ENCODE peak calls at places on chromosomes 12 and 14, in eight cellular contexts. S is HCT116; L is pancreas; T is heart right ventricle; U is left lung; D is upper lobe of right lung; G is thoracic aorta; J is CD8-positive, alpha-beta T cell. B is an unnamed sample.

GRCh38 chr12:45981075-45981837 is 9.1 kb downstream of the SCAF11 start:
- ATAC-seq in S (no peak), L (peak; percentile 69), T (no peak), U (no peak), D (no peak), G (no peak), J (no peak), B (no peak)

GRCh38 chr12:34297790-34298164 is 275.5 kb downstream of the ALG10 start:
- ATAC-seq in S (no peak), L (no peak), T (no peak), U (no peak), D (no peak), G (no peak), J (no peak), B (no peak)

GRCh38 chr12:46459111-46459510 is 86.5 kb upstream of the SLC38A2 start:
- ATAC-seq in S (no peak), L (no peak), T (no peak), U (no peak), D (no peak), G (peak; percentile 57), J (peak; percentile 56), B (no peak)

GRCh38 chr14:68623828-68624227 is 169.0 kb downstream of the ZFP36L1 start:
- ATAC-seq in S (no peak), L (no peak), T (no peak), U (no peak), D (no peak), G (no peak), J (no peak), B (no peak)

GRCh38 chr12:113932411-113933196 is 33.5 kb downstream of the RBM19 start:
- ATAC-seq in S (no peak), L (peak; percentile 17), T (no peak), U (peak; percentile 22), D (no peak), G (no peak), J (no peak), B (peak; percentile 44)

GRCh38 chr12:117472983-117473382 is 111.6 kb upstream of the NOS1 start:
- ATAC-seq in S (peak; percentile 96), L (peak; percentile 59), T (no peak), U (no peak), D (no peak), G (no peak), J (no peak), B (no peak)

GRCh38 chr12:7948585-7949264 is 12.7 kb upstream of the SLC2A3 start:
- ATAC-seq in S (no peak), L (no peak), T (no peak), U (peak; percentile 49), D (peak; percentile 70), G (no peak), J (no peak), B (no peak)

GRCh38 chr14:56532546-56532945 is 47.1 kb upstream of the TMEM260 start:
- ATAC-seq in S (no peak), L (no peak), T (no peak), U (no peak), D (no peak), G (no peak), J (no peak), B (no peak)

GRCh38 chr14:68167019-68167716 is 347.6 kb downstream of the RAD51B start:
- ATAC-seq in S (no peak), L (no peak), T (no peak), U (no peak), D (no peak), G (no peak), J (no peak), B (no peak)

GRCh38 chr14:102859911-102860310 is 62.6 kb upstream of the AMN start:
- ATAC-seq in S (no peak), L (no peak), T (no peak), U (no peak), D (no peak), G (no peak), J (no peak), B (no peak)

GRCh38 chr14:68362841-68363240 is 430.0 kb downstream of the ZFP36L1 start:
- ATAC-seq in S (no peak), L (no peak), T (no peak), U (no peak), D (no peak), G (no peak), J (no peak), B (no peak)

GRCh38 chr14:106378191-106378590 is 851.8 kb downstream of the TMEM121 start:
- ATAC-seq in S (no peak), L (no peak), T (no peak), U (no peak), D (peak; percentile 56), G (no peak), J (peak; percentile 54), B (no peak)

GRCh38 chr14:93800038-93800937 is 12.0 kb upstream of the PRIMA1 start:
- ATAC-seq in S (no peak), L (no peak), T (no peak), U (no peak), D (no peak), G (peak; percentile 72), J (no peak), B (peak; percentile 71)
- H3K4me1 ChIP-seq in S (no peaks in the 10 kb centered on the region), L (no peaks in the 10 kb centered on the region), T (no peaks in the 10 kb centered on the region), U (no peaks in the 10 kb centered on the region), D (no peaks in the 10 kb centered on the region), G (peaks cover 11% of the 10 kb centered on the region), J (no peaks in the 10 kb centered on the region), B (peaks cover 67% of the 10 kb centered on the region)

GRCh38 chr14:100058777-100059432 is 6.3 kb upstream of the EVL start:
- ATAC-seq in S (no peak), L (no peak), T (no peak), U (no peak), D (no peak), G (no peak), J (peak; percentile 43), B (no peak)

GRCh38 chr14:100054553-100055075 is 10.6 kb upstream of the EVL start:
- ATAC-seq in S (no peak), L (no peak), T (no peak), U (no peak), D (no peak), G (no peak), J (no peak), B (no peak)

GRCh38 chr14:100056431-100056830 is 8.8 kb upstream of the EVL start:
- ATAC-seq in S (no peak), L (no peak), T (no peak), U (no peak), D (no peak), G (no peak), J (no peak), B (no peak)

GRCh38 chr14:100059433-100059781 is 5.8 kb upstream of the EVL start:
- ATAC-seq in S (no peak), L (no peak), T (peak; percentile 24), U (peak; percentile 15), D (peak; percentile 23), G (no peak), J (no peak), B (no peak)

DNA sequence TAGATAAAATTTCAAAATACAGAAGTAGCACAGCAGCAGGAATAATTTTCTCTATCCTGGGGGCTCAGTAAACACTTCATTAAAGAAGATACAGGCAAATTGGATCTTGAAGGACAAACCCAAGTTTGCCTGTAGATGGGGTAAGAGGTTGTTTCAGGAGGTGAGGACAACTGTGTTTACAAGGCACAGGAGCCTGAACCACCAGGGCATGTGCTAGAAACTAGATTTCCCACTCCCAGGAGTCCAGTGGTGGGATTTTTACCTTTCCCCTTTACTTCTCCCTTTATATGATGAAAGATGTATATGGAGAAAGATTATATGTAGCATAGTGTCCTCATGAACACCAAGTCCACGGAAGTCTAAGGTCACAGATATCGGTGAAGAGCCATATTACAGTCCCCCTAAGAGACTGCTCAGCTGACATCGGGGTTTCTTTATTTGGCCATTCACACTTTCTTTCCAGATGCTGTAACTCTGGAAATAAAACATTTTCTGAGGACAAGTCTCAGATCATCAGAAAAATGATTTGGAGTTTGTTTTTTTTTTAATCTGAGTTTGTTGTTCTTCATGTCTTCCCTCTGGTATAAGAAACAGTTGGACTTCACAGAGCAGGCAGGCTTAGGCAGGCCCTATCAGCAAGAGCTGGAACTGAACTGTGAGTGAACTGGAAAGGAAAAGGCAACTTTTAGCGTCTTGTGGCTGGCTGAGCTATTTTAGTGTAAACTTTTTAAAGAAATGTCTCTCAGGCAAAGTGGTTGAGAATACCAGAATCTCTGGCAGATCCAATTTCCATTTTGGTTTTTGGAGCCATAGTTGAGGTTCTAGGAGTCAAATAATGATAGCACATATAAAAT is 8.0 kb upstream of the EVL start:
- ATAC-seq in S (peak; percentile 76), L (no peak), T (peak; percentile 68), U (peak; percentile 34), D (peak; percentile 57), G (no peak), J (peak; percentile 71), B (no peak)
- TF ChIP-seq CTCF in S (peak; percentile 19), L (no peak), T (peak; percentile 51), U (no peak), D (peak; percentile 33), G (peak; percentile 26), J (peak; percentile 77), B (peak; percentile 38)

GRCh38 chr14:91369628-91370445 is 47.8 kb downstream of the CCDC88C start:
- ATAC-seq in S (no peak), L (peak; percentile 66), T (peak; percentile 41), U (peak; percentile 62), D (peak; percentile 35), G (no peak), J (no peak), B (no peak)

GRCh38 chr14:91368681-91369416 is 48.8 kb downstream of the CCDC88C start:
- ATAC-seq in S (no peak), L (no peak), T (no peak), U (no peak), D (no peak), G (no peak), J (no peak), B (no peak)

GRCh38 chr14:91366749-91367148 is 50.9 kb downstream of the CCDC88C start:
- ATAC-seq in S (no peak), L (peak; percentile 41), T (no peak), U (no peak), D (no peak), G (no peak), J (no peak), B (no peak)

GRCh38 chr14:91365552-91365951 is 52.1 kb downstream of the CCDC88C start:
- ATAC-seq in S (no peak), L (no peak), T (no peak), U (no peak), D (no peak), G (no peak), J (no peak), B (no peak)

GRCh38 chr14:91367173-91368171 is 50.1 kb downstream of the CCDC88C start:
- ATAC-seq in S (peak; percentile 12), L (peak; percentile 62), T (peak; percentile 59), U (peak; percentile 81), D (peak; percentile 80), G (no peak), J (peak; percentile 77), B (no peak)
- H3K27ac ChIP-seq in S (no peak overlapping the region), L (no peak overlapping the region), T (peak overlapping the region; percentile 11), U (peak overlapping the region; percentile 68), D (peak overlapping the region; percentile 78), G (no peak overlapping the region), J (peak overlapping the region; percentile 67), B (no peak overlapping the region)

DNA sequence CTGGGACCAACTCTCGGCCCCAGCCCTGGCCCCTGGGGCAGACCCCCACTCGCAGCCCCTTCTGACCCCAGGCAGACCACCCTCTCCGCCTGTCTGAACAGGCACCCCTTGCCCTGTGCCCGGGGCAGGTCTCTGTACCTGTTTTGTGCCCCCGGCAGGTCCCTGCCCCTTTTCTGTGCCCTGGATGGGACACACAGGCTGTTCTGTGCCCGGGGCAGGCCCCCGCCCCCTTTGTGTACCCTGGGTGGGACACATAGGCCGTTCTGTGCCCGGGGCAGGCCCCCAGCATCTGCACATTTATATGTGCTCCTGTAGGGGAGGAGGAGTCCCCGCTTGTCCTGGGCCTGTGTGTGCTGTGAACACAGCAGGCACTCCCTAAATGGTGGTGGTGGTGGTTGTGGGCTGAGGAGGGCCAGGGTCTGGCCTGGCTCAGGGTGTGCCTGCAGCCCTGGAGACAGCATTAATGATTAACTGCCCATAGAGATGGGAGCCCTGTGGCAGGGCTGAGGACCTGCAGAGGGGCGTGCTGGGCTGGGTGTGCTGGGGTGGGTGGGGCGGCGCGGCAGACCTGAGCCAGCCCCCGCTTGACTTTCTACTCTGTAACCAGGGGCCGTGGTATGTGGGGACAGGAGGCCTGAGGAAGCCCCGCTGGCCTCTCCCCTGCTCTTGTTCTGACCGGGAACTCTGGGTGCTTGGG is 3.7 kb downstream of the FBRSL1 start:
- ATAC-seq in S (no peak), L (peak; percentile 38), T (no peak), U (peak; percentile 6), D (no peak), G (no peak), J (no peak), B (no peak)
- H3K4me1 ChIP-seq in S (peaks cover 36% of the 10 kb centered on the region), L (peaks cover 48% of the 10 kb centered on the region), T (peaks cover 87% of the 10 kb centered on the region), U (peaks cover 22% of the 10 kb centered on the region), D (peaks cover 54% of the 10 kb centered on the region), G (peaks cover 29% of the 10 kb centered on the region), J (peaks cover 78% of the 10 kb centered on the region), B (no peaks in the 10 kb centered on the region)